ENCODE peak calls at places on chromosomes 16 and 17, in four cellular contexts. C is IMR-90, Y is uterus, S is ovary. A is an unnamed sample.
A peak's percentile ranks its signal among the peaks of the same experiment; 100 is the strongest.

GRCh38 chr17:77429985-77430752 is 289.4 kb downstream of the SEC14L1 start:
- DNase-seq in C (peak; percentile 99), Y (peak; percentile 98), S (peak; percentile 90), A (peak; percentile 92)

GRCh38 chr17:33674685-33675084 is 381.6 kb upstream of the ASIC2 start:
- DNase-seq in C (peak; percentile 55), Y (peak; percentile 63), S (peak; percentile 51), A (peak; percentile 52)

GRCh38 chr17:74690409-74690825 is 22.3 kb downstream of the CD300LF start:
- DNase-seq in C (no peak), Y (no peak), S (no peak), A (no peak)

GRCh38 chr17:514584-514983 is 162.0 kb upstream of the RPH3AL start:
- DNase-seq in C (no peak), Y (no peak), S (no peak), A (no peak)

GRCh38 chr16:76653390-76654026 is 376.3 kb downstream of the CNTNAP4 start:
- DNase-seq in C (peak; percentile 28), Y (no peak), S (no peak), A (no peak)

GRCh38 chr16:8481810-8482209 is 108.5 kb downstream of the TMEM114 start:
- DNase-seq in C (no peak), Y (no peak), S (no peak), A (no peak)

GRCh38 chr17:10750210-10750609 is 20.4 kb upstream of the TMEM220 start:
- DNase-seq in C (no peak), Y (no peak), S (no peak), A (no peak)

GRCh38 chr16:89325861-89326471 is 108.5 kb downstream of the ZNF778 start:
- DNase-seq in C (peak; percentile 93), Y (peak; percentile 44), S (no peak), A (no peak)

GRCh38 chr16:87202346-87202745 is 114.8 kb downstream of the C16orf95 start:
- DNase-seq in C (peak; percentile 30), Y (no peak), S (no peak), A (no peak)

GRCh38 chr16:68369697-68370096 is 58.9 kb downstream of the PRMT7 start:
- DNase-seq in C (no peak), Y (no peak), S (no peak), A (no peak)

GRCh38 chr16:58389724-58390123 is 2.5 kb upstream of the GINS3 start:
- DNase-seq in C (no peak), Y (no peak), S (no peak), A (no peak)

GRCh38 chr17:19945009-19945650 is 32.5 kb downstream of the AKAP10 start:
- DNase-seq in C (no peak), Y (no peak), S (no peak), A (no peak)

GRCh38 chr16:75591001-75591852 is 25.0 kb downstream of the GABARAPL2 start:
- DNase-seq in C (peak; percentile 84), Y (peak; percentile 72), S (peak; percentile 60), A (peak; percentile 45)

GRCh38 chr17:1810450-1811103 is 19.1 kb downstream of the SMYD4 start:
- DNase-seq in C (no peak), Y (no peak), S (no peak), A (no peak)

GRCh38 chr17:63946440-63947363 is 14.6 kb upstream of the CD79B start:
- DNase-seq in C (peak; percentile 13), Y (no peak), S (no peak), A (peak; percentile 54)

GRCh38 chr16:20020083-20020482 is 53.6 kb downstream of the GPR139 start:
- DNase-seq in C (no peak), Y (no peak), S (no peak), A (no peak)

GRCh38 chr16:71930993-71931392 is 35.7 kb downstream of the IST1 start:
- DNase-seq in C (no peak), Y (no peak), S (no peak), A (no peak)

GRCh38 chr17:32281011-32281451 is 15.4 kb downstream of the RHBDL3 start:
- DNase-seq in C (no peak), Y (no peak), S (no peak), A (peak; percentile 69)

GRCh38 chr16:7107436-7107835 is 225.2 kb upstream of the RBFOX1 start:
- DNase-seq in C (no peak), Y (no peak), S (no peak), A (no peak)

DNA sequence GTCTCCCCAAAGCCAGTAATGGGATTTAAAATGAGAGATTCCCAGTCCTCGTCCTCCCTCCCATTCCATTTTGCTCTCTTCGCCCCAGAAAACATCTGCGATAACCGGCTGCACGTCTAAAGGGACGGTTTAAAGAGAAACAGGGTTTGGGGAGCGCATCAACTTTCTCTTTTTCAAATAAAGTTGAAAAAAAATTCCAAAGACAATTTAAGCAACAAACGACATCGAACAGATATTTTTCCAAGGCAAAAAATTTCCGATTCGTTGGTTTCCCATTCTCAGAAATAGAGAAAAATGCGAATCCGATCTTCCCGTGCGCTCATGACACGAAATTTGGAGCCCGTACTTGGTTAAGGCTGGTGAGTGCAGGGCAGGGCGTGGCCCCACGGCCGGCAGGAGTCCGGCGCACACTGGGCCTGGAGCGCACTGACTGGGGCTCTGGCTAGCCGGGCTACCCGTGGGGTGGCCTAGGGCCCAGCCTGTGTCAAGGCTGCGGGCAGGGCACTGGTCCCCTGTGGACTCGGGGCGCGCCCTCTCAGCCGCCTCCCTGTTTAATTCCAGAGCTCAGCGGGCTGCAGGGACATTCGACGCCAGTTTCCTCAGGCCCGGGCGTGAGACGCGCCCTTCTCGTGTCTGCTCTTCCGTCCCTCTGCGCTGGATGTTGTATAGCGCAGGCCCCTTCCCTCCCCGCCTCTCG is 17.8 kb upstream of the ZFHX3 start:
- DNase-seq in C (no peak), Y (no peak), S (peak; percentile 26), A (no peak)
- H3K4me3 ChIP-seq in C (no peak overlapping the region), Y (peak overlapping the region; percentile 6), S (peak overlapping the region; percentile 1), A (peak overlapping the region; percentile 21)

GRCh38 chr17:61568219-61569072 is 22.6 kb downstream of the NACA2 start:
- DNase-seq in C (no peak), Y (no peak), S (no peak), A (no peak)
- H3K4me3 ChIP-seq in C (no peak overlapping the region), Y (no peak overlapping the region), S (no peak overlapping the region), A (no peak overlapping the region)

GRCh38 chr17:50923611-50924010 is 57.5 kb upstream of the TOB1 start:
- DNase-seq in C (no peak), Y (no peak), S (no peak), A (no peak)
- H3K4me3 ChIP-seq in C (no peak overlapping the region), Y (no peak overlapping the region), S (no peak overlapping the region), A (no peak overlapping the region)

DNA sequence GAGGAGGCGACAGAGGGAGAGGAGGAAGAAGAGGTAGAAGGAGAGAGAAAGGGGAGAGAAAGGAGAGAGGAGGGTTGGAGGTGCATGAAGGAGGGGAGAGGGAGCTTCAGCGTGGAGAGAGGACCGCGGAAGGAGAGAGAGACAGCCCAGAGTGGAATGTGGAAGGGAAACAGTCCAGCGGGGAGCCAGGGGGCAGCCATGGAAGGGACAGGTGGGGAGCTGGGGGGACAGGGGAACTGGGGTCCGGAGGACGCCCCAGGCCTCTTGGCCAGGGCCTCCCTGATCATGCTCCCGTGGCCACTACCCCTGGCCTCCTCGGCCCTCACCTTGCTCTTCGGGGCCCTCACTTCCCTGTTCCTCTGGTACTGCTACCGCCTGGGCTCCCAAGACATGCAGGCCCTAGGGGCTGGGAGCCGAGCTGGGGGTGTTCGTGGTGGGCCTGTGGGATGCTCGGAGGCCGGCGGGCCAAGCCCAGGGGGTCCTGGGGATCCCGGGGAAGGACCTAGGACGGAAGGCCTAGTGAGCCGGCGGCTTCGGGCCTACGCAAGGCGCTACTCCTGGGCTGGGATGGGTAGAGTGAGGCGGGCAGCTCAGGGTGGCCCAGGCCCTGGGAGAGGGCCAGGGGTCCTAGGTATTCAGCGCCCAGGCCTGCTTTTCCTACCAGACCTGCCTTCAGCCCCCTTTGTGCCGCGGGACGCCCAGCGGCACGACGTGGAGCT is 759 bp downstream of the ASPHD1 start:
- DNase-seq in C (no peak), Y (no peak), S (no peak), A (no peak)
- H3K4me3 ChIP-seq in C (peak overlapping the region; percentile 87), Y (no peak overlapping the region), S (no peak overlapping the region), A (peak overlapping the region; percentile 76)

GRCh38 chr17:15908378-15908777 is 36.6 kb upstream of the ADORA2B start:
- DNase-seq in C (no peak), Y (no peak), S (no peak), A (no peak)
- H3K4me3 ChIP-seq in C (no peak overlapping the region), Y (no peak overlapping the region), S (no peak overlapping the region), A (no peak overlapping the region)

GRCh38 chr16:66924527-66925321 is 611 bp downstream of the RRAD start:
- DNase-seq in C (no peak), Y (no peak), S (peak; percentile 55), A (peak; percentile 62)

GRCh38 chr16:66927012-66927436 is 1.7 kb upstream of the RRAD start:
- DNase-seq in C (peak; percentile 88), Y (no peak), S (no peak), A (peak; percentile 44)

GRCh38 chr16:66926171-66926570 is 836 bp upstream of the RRAD start:
- DNase-seq in C (no peak), Y (no peak), S (peak; percentile 39), A (peak; percentile 63)

GRCh38 chr16:66923866-66924265 is 1.5 kb downstream of the RRAD start:
- DNase-seq in C (no peak), Y (no peak), S (no peak), A (no peak)

GRCh38 chr16:66925322-66925840 is at the start of gene RRAD:
- DNase-seq in C (peak; percentile 44), Y (peak; percentile 70), S (peak; percentile 76), A (peak; percentile 72)
- H3K4me3 ChIP-seq in C (peak within 1 kb of the TSS; percentile 50), Y (peak within 1 kb of the TSS; percentile 51), S (peak within 1 kb of the TSS; percentile 52), A (peak within 1 kb of the TSS; percentile 66)

DNA sequence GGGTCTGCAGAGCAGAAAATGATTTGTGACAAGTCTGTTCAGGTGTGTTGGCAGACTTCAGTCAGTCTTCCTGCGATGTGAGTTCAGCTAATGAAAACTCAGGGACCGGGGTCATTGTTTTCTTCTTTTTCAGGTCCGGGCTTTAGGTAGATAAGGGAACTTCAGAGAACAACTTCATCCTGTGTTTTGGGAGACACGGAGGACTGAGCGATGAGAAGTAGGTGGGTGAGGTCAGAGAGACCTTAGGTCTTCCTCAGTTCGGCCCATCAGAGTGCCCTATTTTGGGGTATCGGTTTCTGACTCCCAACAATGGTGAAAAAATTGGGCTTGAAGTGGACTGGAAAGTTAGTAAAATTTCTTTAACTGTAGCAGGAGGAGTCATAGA is 88.9 kb upstream of the ATF7IP2 start:
- DNase-seq in C (no peak), Y (no peak), S (no peak), A (no peak)
- H3K4me3 ChIP-seq in C (no peak overlapping the region), Y (no peak overlapping the region), S (no peak overlapping the region), A (no peak overlapping the region)

GRCh38 chr16:24482681-24483202 is 56.6 kb upstream of the RBBP6 start:
- DNase-seq in C (no peak), Y (no peak), S (no peak), A (no peak)
- H3K4me3 ChIP-seq in C (no peak overlapping the region), Y (no peak overlapping the region), S (no peak overlapping the region), A (no peak overlapping the region)

A was measured in heart right ventricle.